ENCODE peak calls at places on chromosomes 7 and 10, in nine cellular contexts. B, J, H, M, G, N, K, W and F are unnamed samples.

GRCh38 chr10:124156524-124157225 is 63.3 kb upstream of the CHST15 start:
- DNase-seq in K (no peak), G (peak; percentile 28), M (no peak), N (no peak), H (no peak), B (no peak), W (no peak), J (no peak), F (no peak)

GRCh38 chr10:34228066-34228465 is 587.0 kb downstream of the PARD3 start:
- DNase-seq in M (no peak), J (no peak), K (no peak), B (no peak), G (no peak), N (no peak), W (no peak), H (no peak), F (no peak)

GRCh38 chr10:92641492-92641891 is 48.3 kb upstream of the HHEX start:
- DNase-seq in W (no peak), H (no peak), M (no peak), G (no peak), B (no peak), N (no peak), K (no peak), J (no peak), F (no peak)

GRCh38 chr10:43227911-43228782 is 38.7 kb downstream of the RASGEF1A start:
- DNase-seq in M (no peak), G (no peak), N (no peak), K (no peak), J (no peak), H (no peak), B (no peak), W (no peak), F (no peak)

GRCh38 chr10:89274928-89275327 is 23.4 kb upstream of the LIPA start:
- DNase-seq in N (no peak), K (no peak), M (no peak), W (no peak), J (no peak), G (no peak), H (no peak), B (no peak), F (no peak)

GRCh38 chr10:11397980-11398580 is 213.4 kb downstream of the USP6NL start:
- DNase-seq in M (no peak), G (no peak), W (no peak), N (no peak), H (no peak), B (no peak), J (no peak), K (no peak), F (no peak)

GRCh38 chr10:129934196-129934925 is 29.7 kb downstream of the EBF3 start:
- DNase-seq in N (no peak), B (no peak), K (no peak), M (no peak), H (no peak), W (no peak), J (no peak), G (no peak), F (no peak)

GRCh38 chr7:148521271-148521670 is 69.3 kb upstream of the C7orf33 start:
- DNase-seq in B (no peak), M (no peak), K (no peak), W (no peak), G (no peak), J (no peak), H (no peak), N (no peak), F (no peak)

GRCh38 chr7:22413211-22413610 is 56.3 kb upstream of the RAPGEF5 start:
- DNase-seq in J (no peak), K (no peak), M (no peak), G (no peak), W (no peak), N (no peak), H (no peak), B (no peak), F (no peak)

GRCh38 chr10:35735412-35735811 is 93.3 kb upstream of the FZD8 start:
- DNase-seq in W (no peak), G (no peak), M (no peak), N (no peak), J (no peak), B (no peak), H (no peak), K (no peak), F (no peak)

GRCh38 chr10:45379303-45379726 is 5.3 kb downstream of the ALOX5 start:
- DNase-seq in G (no peak), B (no peak), K (no peak), W (no peak), N (no peak), H (no peak), J (no peak), M (no peak), F (peak; percentile 91)
- TF ChIP-seq REST in G (no peak), B (no peak), K (no peak), W (no peak), N (no peak), H (no peak), J (no peak), M (no peak), F (no peak)

DNA sequence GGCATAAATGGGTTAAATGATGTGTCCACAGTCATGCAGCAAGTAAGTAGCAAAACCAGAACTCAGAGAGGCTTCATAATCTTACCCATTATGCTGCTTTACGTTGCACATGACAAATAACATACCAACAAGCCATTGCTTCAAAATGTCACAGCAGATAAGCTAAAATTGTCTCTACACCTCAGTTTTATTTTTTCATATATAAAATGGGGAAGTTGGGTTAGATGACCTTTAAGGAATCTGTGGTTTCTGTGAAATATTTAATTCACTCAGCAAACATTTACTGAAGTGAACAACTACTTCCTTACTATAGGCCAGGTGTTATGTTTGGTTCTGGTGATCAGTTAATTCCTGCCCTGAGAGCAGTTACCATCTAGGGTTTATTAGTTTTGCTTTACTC is 2.3 kb upstream of the ASCC1 start:
- DNase-seq in W (no peak), G (no peak), K (no peak), H (no peak), J (no peak), B (no peak), N (no peak), M (no peak), F (no peak)
- H3K4me3 ChIP-seq in W (no peak overlapping the region), G (no peak overlapping the region), K (no peak overlapping the region), H (no peak overlapping the region), J (no peak overlapping the region), B (no peak overlapping the region), N (no peak overlapping the region), M (peak overlapping the region; percentile 56), F (no peak overlapping the region)

GRCh38 chr10:100747061-100747825 is 1.9 kb downstream of the PAX2 start:
- DNase-seq in W (no peak), N (no peak), G (no peak), M (no peak), K (no peak), J (no peak), H (no peak), B (no peak), F (no peak)
- TF ChIP-seq REST in W (no peak), N (no peak), G (no peak), M (no peak), K (no peak), J (no peak), H (no peak), B (no peak), F (no peak)

GRCh38 chr10:73730153-73730906 is 13.8 kb upstream of the SEC24C start:
- DNase-seq in N (peak; percentile 82), J (peak; percentile 90), M (peak; percentile 68), B (peak; percentile 75), K (peak; percentile 89), H (peak; percentile 87), G (peak; percentile 97), W (peak; percentile 83), F (peak; percentile 60)

GRCh38 chr10:73732426-73732825 is 11.7 kb upstream of the SEC24C start:
- DNase-seq in N (no peak), W (no peak), K (no peak), B (no peak), M (no peak), J (no peak), H (no peak), G (peak; percentile 51), F (no peak)

GRCh38 chr10:73732931-73733623 is 11.1 kb upstream of the SEC24C start:
- DNase-seq in W (no peak), B (no peak), J (no peak), M (no peak), N (no peak), K (no peak), H (no peak), G (peak; percentile 78), F (no peak)

GRCh38 chr10:73734028-73734720 is 10.0 kb upstream of the SEC24C start:
- DNase-seq in M (no peak), K (no peak), H (no peak), B (no peak), N (no peak), G (peak; percentile 53), W (no peak), J (no peak), F (no peak)

GRCh38 chr10:73731588-73732375 is 12.4 kb upstream of the SEC24C start:
- DNase-seq in B (no peak), K (no peak), W (no peak), H (no peak), G (no peak), N (no peak), M (no peak), J (no peak), F (no peak)
- H3K4me3 ChIP-seq in B (peak overlapping the region; percentile 73), K (peak overlapping the region; percentile 96), W (peak overlapping the region; percentile 96), H (no peak overlapping the region), G (peak overlapping the region; percentile 91), N (peak overlapping the region; percentile 96), M (no peak overlapping the region), J (peak overlapping the region; percentile 96), F (no peak overlapping the region)

GRCh38 chr7:139647812-139648616 is 124.5 kb downstream of the CLEC2L start:
- DNase-seq in J (no peak), N (no peak), B (no peak), K (no peak), W (no peak), G (peak; percentile 27), H (no peak), M (no peak), F (no peak)

GRCh38 chr7:139647085-139647484 is 123.6 kb downstream of the CLEC2L start:
- DNase-seq in J (no peak), G (no peak), B (no peak), K (no peak), W (no peak), H (no peak), M (peak; percentile 20), N (no peak), F (no peak)

GRCh38 chr7:139650429-139651100 is 127.1 kb downstream of the CLEC2L start:
- DNase-seq in M (no peak), J (no peak), K (no peak), B (no peak), W (no peak), N (no peak), H (no peak), G (no peak), F (no peak)

GRCh38 chr7:139648941-139649425 is 125.5 kb downstream of the CLEC2L start:
- DNase-seq in B (no peak), J (no peak), K (no peak), H (no peak), G (no peak), N (no peak), W (no peak), M (peak; percentile 69), F (peak; percentile 39)

DNA sequence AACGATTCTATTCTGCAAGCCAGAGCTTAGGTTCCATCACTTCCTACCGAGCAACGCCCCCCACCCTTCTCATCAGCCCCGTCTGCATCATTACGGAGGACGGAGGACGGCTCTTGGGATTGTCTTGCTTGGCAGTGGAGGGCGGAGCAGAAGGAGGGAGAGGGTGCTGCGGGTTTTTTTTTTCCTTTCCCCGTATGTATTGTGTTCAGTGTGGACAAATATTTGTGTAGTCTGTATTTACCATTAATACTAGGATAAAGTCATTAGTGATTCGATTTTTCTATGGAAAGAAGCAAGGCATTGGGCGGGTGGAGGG is 125.1 kb downstream of the CLEC2L start:
- DNase-seq in J (no peak), B (no peak), M (no peak), K (no peak), N (no peak), W (no peak), G (peak; percentile 31), H (no peak), F (no peak)
- TF ChIP-seq REST in J (no peak), B (no peak), M (no peak), K (no peak), N (no peak), W (no peak), G (no peak), H (no peak), F (no peak)